ENCODE peak calls at places on chromosomes 7 and 10, in nine cellular contexts. W, E, L, X, B, Q, A, I and P are unnamed samples.

GRCh38 chr7:108613147-108613948 is 43.7 kb downstream of the DNAJB9 start:
- DNase-seq in I (no peak), W (no peak), Q (peak; percentile 61), L (peak; percentile 34), B (no peak), E (no peak), A (peak; percentile 58), X (peak; percentile 56), P (no peak)

GRCh38 chr10:5195727-5196374 is 786 bp upstream of the AKR1C4 start:
- DNase-seq in I (no peak), Q (no peak), L (no peak), B (no peak), X (peak; percentile 66), A (no peak), W (no peak), E (no peak), P (no peak)

GRCh38 chr7:155299539-155300202 is 2.0 kb downstream of the INSIG1 start:
- DNase-seq in B (no peak), X (peak; percentile 37), L (peak; percentile 31), I (no peak), Q (no peak), E (no peak), A (peak; percentile 37), W (no peak), P (no peak)

GRCh38 chr7:150977382-150978135 is 562 bp downstream of the KCNH2 start:
- DNase-seq in A (no peak), W (no peak), I (no peak), X (no peak), E (no peak), Q (no peak), L (no peak), B (no peak), P (no peak)

GRCh38 chr10:121165276-121165675 is 314.1 kb downstream of the WDR11 start:
- DNase-seq in I (no peak), L (peak; percentile 54), E (no peak), W (no peak), Q (no peak), X (no peak), B (no peak), A (no peak), P (no peak)

GRCh38 chr10:31697271-31698168 is 231.1 kb downstream of the ARHGAP12 start:
- DNase-seq in Q (peak; percentile 57), X (peak; percentile 25), W (no peak), L (no peak), E (no peak), I (peak; percentile 94), A (peak; percentile 95), B (no peak), P (peak; percentile 97)

GRCh38 chr7:111168182-111168581 is 77.3 kb downstream of the LRRN3 start:
- DNase-seq in Q (no peak), E (no peak), L (peak; percentile 43), A (no peak), B (no peak), I (no peak), W (no peak), X (peak; percentile 24), P (no peak)

GRCh38 chr7:3191545-3191944 is 109.5 kb upstream of the SDK1 start:
- DNase-seq in W (no peak), I (no peak), B (no peak), A (no peak), X (no peak), L (no peak), Q (no peak), E (no peak), P (no peak)

GRCh38 chr10:60511823-60512222 is 122.1 kb upstream of the ANK3 start:
- DNase-seq in E (no peak), W (no peak), L (no peak), X (peak; percentile 43), B (no peak), A (no peak), I (no peak), Q (no peak), P (no peak)

GRCh38 chr10:64093946-64094560 is 572.9 kb downstream of the REEP3 start:
- DNase-seq in W (no peak), X (no peak), I (no peak), A (no peak), L (no peak), E (no peak), Q (no peak), B (no peak), P (no peak)

GRCh38 chr7:64888901-64889685 is 14.0 kb upstream of the ZNF273 start:
- DNase-seq in E (no peak), A (peak; percentile 19), X (no peak), I (peak; percentile 45), Q (no peak), W (no peak), L (no peak), B (no peak), P (peak; percentile 77)

GRCh38 chr7:150668472-150668911 is 17.0 kb upstream of the GIMAP2 start:
- DNase-seq in Q (no peak), A (no peak), L (no peak), I (no peak), E (no peak), B (peak; percentile 78), W (no peak), X (no peak), P (no peak)

GRCh38 chr7:152647-153046 is 39.7 kb upstream of the FAM20C start:
- DNase-seq in Q (no peak), A (no peak), X (no peak), I (no peak), L (no peak), B (no peak), E (no peak), W (no peak), P (no peak)

GRCh38 chr10:119189811-119190282 is 11.2 kb upstream of the PRDX3 start:
- DNase-seq in W (no peak), X (peak; percentile 28), Q (no peak), L (peak; percentile 87), E (no peak), A (no peak), B (no peak), I (no peak), P (no peak)

GRCh38 chr10:112875474-112876267 is 74.4 kb upstream of the TCF7L2 start:
- DNase-seq in A (peak; percentile 86), L (peak; percentile 11), X (peak; percentile 82), B (no peak), I (no peak), W (no peak), E (no peak), Q (no peak), P (no peak)

GRCh38 chr10:22268503-22268902 is 47.7 kb upstream of the COMMD3 start:
- DNase-seq in W (no peak), E (no peak), A (no peak), Q (no peak), L (no peak), I (no peak), X (no peak), B (no peak), P (no peak)